ENCODE peak calls at places on chromosomes 4 and X, in six cellular contexts. L, P, V, H, U and M are unnamed samples.

GRCh38 chr4:110631582-110632505 is 9.0 kb upstream of the PITX2 start:
- DNase-seq in P (peak), U (peak), H (peak), V (no peak), L (peak), M (peak)

GRCh38 chr4:44740201-44740600 is 13.8 kb upstream of the GNPDA2 start:
- DNase-seq in H (no peak), P (no peak), L (no peak), U (no peak), V (no peak), M (no peak)

GRCh38 chrX:107449490-107450175 is at the start of gene FRMPD3:
- DNase-seq in H (no peak), U (no peak), P (no peak), L (no peak), V (peak), M (no peak)

GRCh38 chr4:136036744-136037143 is 1495.5 kb downstream of the PCDH18 start:
- DNase-seq in P (peak), U (no peak), L (peak), H (no peak), V (no peak), M (no peak)

GRCh38 chr4:184838249-184839074 is 12.7 kb upstream of the ACSL1 start:
- DNase-seq in L (no peak), P (no peak), H (no peak), V (no peak), U (no peak), M (no peak)

GRCh38 chr4:3037957-3038451 is 36.3 kb downstream of the HTT-AS start:
- DNase-seq in U (peak), L (no peak), V (peak), H (no peak), P (no peak), M (peak)

GRCh38 chr4:82287720-82288119 is 86.1 kb downstream of the HNRNPD start:
- DNase-seq in P (no peak), U (no peak), H (no peak), V (no peak), L (no peak), M (no peak)

GRCh38 chr4:138445098-138445497 is 202.9 kb upstream of the SLC7A11 start:
- DNase-seq in U (no peak), L (no peak), H (no peak), V (no peak), P (peak), M (no peak)

GRCh38 chrX:78573630-78574029 is 85.5 kb downstream of the RTL3 start:
- DNase-seq in U (no peak), H (no peak), P (no peak), L (no peak), V (no peak), M (no peak)

GRCh38 chrX:55488559-55489314 is 911 bp downstream of the USP51 start:
- DNase-seq in H (peak), U (peak), P (no peak), L (peak), V (peak), M (no peak)

GRCh38 chrX:153882086-153882498 is 3.9 kb downstream of the L1CAM start:
- DNase-seq in L (no peak), P (no peak), U (no peak), H (no peak), V (no peak), M (no peak)

GRCh38 chrX:10208953-10209352 is 52.2 kb downstream of the CLCN4 start:
- DNase-seq in H (no peak), P (no peak), U (no peak), V (no peak), L (no peak), M (no peak)

GRCh38 chr4:7423391-7423790 is 11.3 kb downstream of the PSAPL1 start:
- DNase-seq in V (no peak), P (no peak), U (no peak), H (no peak), L (no peak), M (no peak)